ENCODE peak calls at places on chromosomes 5 and 9, in eight cellular contexts. U is HuH-7; R is AG10803; D is breast epithelium; A is T-helper 2 cell treated with Interferon-gamma antibody and Interleukin-4, amounts not matched to agents 5 μg/mL and 100 μg/mL, for 36 hours; G is GM10248; I is GM12878; K is HTR-8/SVneo. Z is an unnamed sample.

GRCh38 chr5:58670620-58671019 is 87.7 kb downstream of the RAB3C start:
- DNase-seq in U (no peak), R (no peak), D (no peak), A (no peak), G (no peak), I (no peak), K (no peak), Z (no peak)

GRCh38 chr5:97560176-97560993 is 377.3 kb upstream of the RIOK2 start:
- DNase-seq in U (no peak), R (peak), D (no peak), A (no peak), G (no peak), I (no peak), K (no peak), Z (no peak)

GRCh38 chr9:19102181-19102630 is 498 bp downstream of the HAUS6 start:
- DNase-seq in U (no peak), R (no peak), D (no peak), A (peak), G (peak), I (no peak), K (peak), Z (peak)

GRCh38 chr5:129945031-129945430 is 40.8 kb downstream of the CHSY3 start:
- DNase-seq in U (no peak), R (peak), D (no peak), A (no peak), G (no peak), I (no peak), K (no peak), Z (no peak)

GRCh38 chr9:108417726-108418125 is 438.1 kb downstream of the ACTL7B start:
- DNase-seq in U (no peak), R (peak), D (no peak), A (no peak), G (no peak), I (no peak), K (no peak), Z (no peak)

GRCh38 chr5:10469253-10470030 is 27.8 kb downstream of the ROPN1L start:
- DNase-seq in U (no peak), R (peak), D (no peak), A (no peak), G (no peak), I (no peak), K (no peak), Z (no peak)

GRCh38 chr5:122163151-122164069 is 34.1 kb downstream of the ZNF474 start:
- DNase-seq in U (no peak), R (peak), D (no peak), A (no peak), G (no peak), I (no peak), K (peak), Z (no peak)

GRCh38 chr5:1793966-1794895 is 5.4 kb downstream of the MRPL36 start:
- DNase-seq in U (no peak), R (peak), D (no peak), A (no peak), G (no peak), I (no peak), K (peak), Z (no peak)

GRCh38 chr5:158990979-158991378 is 108.7 kb downstream of the EBF1 start:
- DNase-seq in U (no peak), R (no peak), D (no peak), A (no peak), G (no peak), I (no peak), K (no peak), Z (no peak)

GRCh38 chr9:26947736-26948135 is 694 bp upstream of the PLAA start:
- DNase-seq in U (no peak), R (no peak), D (no peak), A (peak), G (no peak), I (no peak), K (no peak), Z (no peak)

GRCh38 chr9:4764033-4764432 is 23.0 kb upstream of the AK3 start:
- DNase-seq in U (no peak), R (no peak), D (no peak), A (no peak), G (no peak), I (no peak), K (no peak), Z (no peak)

GRCh38 chr9:92385953-92386352 is 18.4 kb downstream of the OGN start:
- DNase-seq in U (no peak), R (peak), D (no peak), A (no peak), G (no peak), I (no peak), K (no peak), Z (no peak)

GRCh38 chr9:102237094-102237493 is 498.6 kb upstream of the GRIN3A start:
- DNase-seq in U (no peak), R (no peak), D (no peak), A (no peak), G (no peak), I (no peak), K (no peak), Z (no peak)

GRCh38 chr5:134149571-134150303 is 27.0 kb downstream of the SKP1 start:
- DNase-seq in U (peak), R (peak), D (no peak), A (no peak), G (no peak), I (no peak), K (no peak), Z (peak)

GRCh38 chr5:56825222-56825824 is 10.0 kb downstream of the MAP3K1 start:
- DNase-seq in U (no peak), R (no peak), D (no peak), A (no peak), G (no peak), I (no peak), K (no peak), Z (no peak)